ENCODE peak calls at places on chromosomes 4 and X, in four cellular contexts. One of them, this sample, is unnamed.

GRCh38 chr4:119328695-119329094 is 6.8 kb upstream of the FABP2 start:
- DNase-seq in keratinocyte: no peak
- DNase-seq in endothelial cell: no peak
- DNase-seq in activated T-cell treated with anti-CD3 and anti-CD28 coated beads, Interleukin-2, amount 50 U/mL, for 1 hour: no peak
- DNase-seq in this sample: no peak

GRCh38 chrX:131837325-131837724 is 185.8 kb upstream of the STK26 start:
- DNase-seq in keratinocyte: no peak
- DNase-seq in endothelial cell: no peak
- DNase-seq in activated T-cell treated with anti-CD3 and anti-CD28 coated beads, Interleukin-2, amount 50 U/mL, for 1 hour: no peak
- DNase-seq in this sample: no peak

GRCh38 chr4:100986360-100986868 is 360.9 kb downstream of the PPP3CA start:
- DNase-seq in keratinocyte: no peak
- DNase-seq in endothelial cell: no peak
- DNase-seq in activated T-cell treated with anti-CD3 and anti-CD28 coated beads, Interleukin-2, amount 50 U/mL, for 1 hour: no peak
- DNase-seq in this sample: peak

GRCh38 chr4:173835863-173836262 is 305.8 kb upstream of the HAND2 start:
- DNase-seq in keratinocyte: no peak
- DNase-seq in endothelial cell: no peak
- DNase-seq in activated T-cell treated with anti-CD3 and anti-CD28 coated beads, Interleukin-2, amount 50 U/mL, for 1 hour: no peak
- DNase-seq in this sample: peak

GRCh38 chrX:153463556-153463955 is 6.8 kb downstream of the HAUS7 start:
- DNase-seq in keratinocyte: no peak
- DNase-seq in endothelial cell: no peak
- DNase-seq in activated T-cell treated with anti-CD3 and anti-CD28 coated beads, Interleukin-2, amount 50 U/mL, for 1 hour: no peak
- DNase-seq in this sample: no peak

GRCh38 chr4:89000392-89000791 is 56.6 kb downstream of the FAM13A start:
- DNase-seq in keratinocyte: no peak
- DNase-seq in endothelial cell: no peak
- DNase-seq in activated T-cell treated with anti-CD3 and anti-CD28 coated beads, Interleukin-2, amount 50 U/mL, for 1 hour: no peak
- DNase-seq in this sample: no peak

GRCh38 chr4:7893539-7893938 is 46.1 kb downstream of the AFAP1 start:
- DNase-seq in keratinocyte: no peak
- DNase-seq in endothelial cell: no peak
- DNase-seq in activated T-cell treated with anti-CD3 and anti-CD28 coated beads, Interleukin-2, amount 50 U/mL, for 1 hour: no peak
- DNase-seq in this sample: no peak

GRCh38 chrX:70852294-70852693 is 56.2 kb downstream of the TEX11 start:
- DNase-seq in keratinocyte: no peak
- DNase-seq in endothelial cell: no peak
- DNase-seq in activated T-cell treated with anti-CD3 and anti-CD28 coated beads, Interleukin-2, amount 50 U/mL, for 1 hour: no peak
- DNase-seq in this sample: no peak

GRCh38 chr4:145812902-145813301 is 125.7 kb downstream of the ZNF827 start:
- DNase-seq in keratinocyte: peak
- DNase-seq in endothelial cell: no peak
- DNase-seq in activated T-cell treated with anti-CD3 and anti-CD28 coated beads, Interleukin-2, amount 50 U/mL, for 1 hour: no peak
- DNase-seq in this sample: peak

This sample was measured in iris pigment epithelial cell.